ENCODE peak calls at places on chromosomes 11 and 22, in nine cellular contexts. Q is progenitor cell of endocrine pancreas; D is NCI-H1417; E is keratinocyte; N is T-helper 2 cell; C is mesendoderm; J is stimulated activated CD4-positive, alpha-beta T cell treated with anti-CD3 and anti-CD28 coated beads, Interleukin-12 subunit alpha, Interleukin-12 subunit beta, amount 100 ng/mL, for 48 hours; K is mucosa of gallbladder; P is Karpas-422. A is an unnamed sample.

GRCh38 chr11:17917556-17917955 is 95.3 kb downstream of the SERGEF start:
- DNase-seq in K (no peak), P (no peak), J (no peak), N (no peak), Q (no peak), E (no peak), D (no peak), C (no peak), A (no peak)

GRCh38 chr11:26087095-26087935 is 244.6 kb upstream of the ANO3 start:
- DNase-seq in C (no peak), K (no peak), Q (no peak), J (no peak), P (peak; percentile 79), E (no peak), D (no peak), N (no peak), A (no peak)

GRCh38 chr11:131033151-131033651 is 116.9 kb upstream of the SNX19 start:
- DNase-seq in D (no peak), Q (no peak), K (no peak), E (peak; percentile 97), N (no peak), J (no peak), C (peak; percentile 94), P (no peak), A (peak; percentile 87)

GRCh38 chr11:46899501-46900025 is 18.8 kb downstream of the LRP4 start:
- DNase-seq in N (no peak), Q (no peak), J (no peak), E (no peak), C (no peak), P (no peak), K (no peak), D (no peak), A (no peak)

GRCh38 chr11:73784734-73785133 is 2.9 kb upstream of the MRPL48 start:
- DNase-seq in P (no peak), J (no peak), E (no peak), N (no peak), K (no peak), D (no peak), C (no peak), Q (no peak), A (no peak)

GRCh38 chr11:129282634-129283033 is 90.5 kb upstream of the ARHGAP32 start:
- DNase-seq in K (no peak), J (no peak), C (no peak), P (no peak), D (no peak), N (no peak), Q (no peak), E (no peak), A (no peak)

GRCh38 chr22:29716814-29717213 is 3.0 kb upstream of the CABP7 start:
- DNase-seq in E (peak; percentile 35), J (no peak), P (peak; percentile 81), C (peak; percentile 90), K (peak; percentile 69), Q (peak; percentile 84), N (peak; percentile 34), D (no peak), A (peak; percentile 81)

GRCh38 chr11:12723410-12724297 is 49.4 kb downstream of the TEAD1 start:
- DNase-seq in P (no peak), E (peak; percentile 77), J (no peak), K (peak; percentile 39), D (peak; percentile 53), N (no peak), Q (no peak), C (peak; percentile 95), A (no peak)

GRCh38 chr11:117644403-117645155 is 152.4 kb downstream of the DSCAML1 start:
- DNase-seq in E (no peak), P (no peak), Q (no peak), N (no peak), D (peak; percentile 13), C (no peak), K (no peak), J (no peak), A (no peak)

GRCh38 chr11:134575504-134576230 is 163.6 kb upstream of the B3GAT1 start:
- DNase-seq in P (no peak), E (no peak), J (no peak), N (no peak), D (no peak), Q (no peak), C (no peak), K (no peak), A (no peak)

GRCh38 chr11:64078294-64078693 is 42.6 kb downstream of the FLRT1 start:
- DNase-seq in D (peak; percentile 86), J (no peak), Q (no peak), K (no peak), E (no peak), P (no peak), N (no peak), C (no peak), A (no peak)

GRCh38 chr11:86039094-86039493 is 29.8 kb downstream of the PICALM start:
- DNase-seq in D (no peak), P (no peak), C (no peak), Q (no peak), E (no peak), K (no peak), N (no peak), J (no peak), A (no peak)

GRCh38 chr22:20604776-20605221 is 97.4 kb downstream of the MED15 start:
- DNase-seq in D (no peak), Q (no peak), J (no peak), P (no peak), C (no peak), K (no peak), E (no peak), N (no peak), A (peak; percentile 56)

GRCh38 chr22:47251911-47252310 is 489.5 kb downstream of the TBC1D22A start:
- DNase-seq in N (no peak), K (no peak), D (no peak), J (no peak), P (no peak), C (no peak), E (no peak), Q (peak; percentile 3), A (no peak)

GRCh38 chr22:29983296-29983917 is 96.9 kb upstream of the HORMAD2 start:
- DNase-seq in C (no peak), P (no peak), Q (no peak), J (no peak), K (no peak), D (no peak), E (no peak), N (no peak), A (no peak)

GRCh38 chr11:41926339-41926738 is 466.9 kb upstream of the LRRC4C start:
- DNase-seq in J (no peak), Q (no peak), C (no peak), D (no peak), N (no peak), E (no peak), P (no peak), K (no peak), A (no peak)

GRCh38 chr11:76030286-76030685 is 176.0 kb downstream of the WNT11 start:
- DNase-seq in E (no peak), N (no peak), C (peak; percentile 47), P (no peak), D (no peak), Q (no peak), J (no peak), K (no peak), A (no peak)